ENCODE peak calls at places on chromosome 20, in four cellular contexts. S, Z, H and R are unnamed samples.
A peak's percentile ranks its signal among the peaks of the same experiment; 100 is the strongest.

GRCh38 chr20:52365688-52366087 is 174.1 kb upstream of the ZFP64 start:
- DNase-seq in H (no peak), Z (no peak), S (no peak), R (no peak)

GRCh38 chr20:56628015-56628872 is 862 bp upstream of the TFAP2C start:
- DNase-seq in H (no peak), S (no peak), Z (peak; percentile 83), R (no peak)

GRCh38 chr20:57118107-57118769 is 148.2 kb downstream of the BMP7 start:
- DNase-seq in Z (no peak), S (no peak), H (no peak), R (no peak)

GRCh38 chr20:48455606-48456360 is 372.0 kb downstream of the PREX1 start:
- DNase-seq in H (no peak), Z (peak; percentile 15), S (no peak), R (no peak)

GRCh38 chr20:62918830-62919229 is 7.5 kb downstream of the DIDO1 start:
- DNase-seq in Z (no peak), S (no peak), H (no peak), R (no peak)

GRCh38 chr20:50478162-50479036 is 31.8 kb upstream of the PTPN1 start:
- DNase-seq in S (peak; percentile 60), Z (peak; percentile 77), H (peak; percentile 29), R (peak; percentile 77)

GRCh38 chr20:3239867-3240775 is 1.1 kb upstream of the SLC4A11 start:
- DNase-seq in S (no peak), Z (peak; percentile 40), H (no peak), R (no peak)

GRCh38 chr20:47133809-47134456 is 222.6 kb downstream of the ZMYND8 start:
- DNase-seq in Z (no peak), S (no peak), H (peak; percentile 79), R (no peak)

GRCh38 chr20:62357681-62358080 is 9.4 kb downstream of the LAMA5 start:
- DNase-seq in Z (no peak), S (no peak), H (no peak), R (no peak)

GRCh38 chr20:36319356-36320260 is 13.5 kb downstream of the DLGAP4 start:
- DNase-seq in Z (no peak), H (no peak), S (no peak), R (no peak)

GRCh38 chr20:44962483-44962882 is 2.3 kb upstream of the TOMM34 start:
- DNase-seq in Z (no peak), H (no peak), S (no peak), R (no peak)

GRCh38 chr20:10557685-10558084 is 116.1 kb downstream of the JAG1 start:
- DNase-seq in S (no peak), Z (no peak), H (no peak), R (no peak)

DNA sequence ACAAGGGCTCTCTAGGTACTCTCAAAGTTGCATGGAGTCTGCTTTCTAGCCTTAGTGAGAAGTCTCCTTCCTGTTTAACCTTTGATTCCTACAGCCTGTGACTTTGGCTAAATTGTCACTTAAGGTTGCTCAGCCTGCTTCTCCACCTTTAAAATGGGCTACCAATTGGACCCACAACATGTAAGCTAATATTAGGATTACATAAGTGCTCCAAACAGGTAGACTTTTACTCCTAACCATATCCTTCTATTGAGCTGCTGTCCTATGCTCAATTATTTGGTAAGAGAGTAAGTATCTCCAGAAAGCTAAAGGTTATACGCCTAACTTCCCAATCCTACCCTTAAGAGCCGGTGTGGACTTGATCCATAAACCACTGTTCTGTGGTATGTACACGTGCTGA is 2.9 kb downstream of the PCNA start:
- DNase-seq in S (no peak), H (no peak), Z (no peak), R (no peak)
- H3K27ac ChIP-seq in S (no peak overlapping the region), H (no peak overlapping the region), Z (no peak overlapping the region), R (no peak overlapping the region)

DNA sequence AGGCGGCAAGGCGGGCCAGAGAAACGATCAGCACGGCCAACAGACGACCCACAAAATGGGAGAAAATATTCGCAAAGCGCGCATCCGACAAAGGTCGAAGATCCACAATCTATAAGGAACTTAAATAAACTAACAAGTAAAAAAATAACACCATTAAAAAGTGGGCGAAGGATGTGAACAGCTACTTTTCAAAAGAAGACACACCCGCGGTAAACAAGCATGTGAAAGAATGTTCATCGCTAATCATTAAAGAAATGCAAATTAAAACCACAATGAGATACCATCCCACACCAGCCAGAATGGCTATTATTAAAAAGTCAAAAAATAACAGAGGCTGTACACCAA is 117.8 kb upstream of the SIRPA start:
- DNase-seq in H (no peak), Z (no peak), S (no peak), R (no peak)
- H3K4me3 ChIP-seq in H (no peak overlapping the region), Z (no peak overlapping the region), S (peak overlapping the region; percentile 60), R (peak overlapping the region; percentile 70)

GRCh38 chr20:39013662-39014109 is 51.5 kb downstream of the DHX35 start:
- DNase-seq in S (no peak), H (no peak), Z (no peak), R (no peak)
- H3K36me3 ChIP-seq in S (peaks cover 65% of the 10 kb centered on the region), H (peaks cover 19% of the 10 kb centered on the region), Z (peaks cover 10% of the 10 kb centered on the region), R (peaks cover 87% of the 10 kb centered on the region)

GRCh38 chr20:4684837-4685413 is 36.8 kb upstream of the PRND start:
- DNase-seq in Z (no peak), H (peak; percentile 84), S (no peak), R (no peak)
- H3K27ac ChIP-seq in Z (no peak overlapping the region), H (no peak overlapping the region), S (no peak overlapping the region), R (peak overlapping the region; percentile 99)

DNA sequence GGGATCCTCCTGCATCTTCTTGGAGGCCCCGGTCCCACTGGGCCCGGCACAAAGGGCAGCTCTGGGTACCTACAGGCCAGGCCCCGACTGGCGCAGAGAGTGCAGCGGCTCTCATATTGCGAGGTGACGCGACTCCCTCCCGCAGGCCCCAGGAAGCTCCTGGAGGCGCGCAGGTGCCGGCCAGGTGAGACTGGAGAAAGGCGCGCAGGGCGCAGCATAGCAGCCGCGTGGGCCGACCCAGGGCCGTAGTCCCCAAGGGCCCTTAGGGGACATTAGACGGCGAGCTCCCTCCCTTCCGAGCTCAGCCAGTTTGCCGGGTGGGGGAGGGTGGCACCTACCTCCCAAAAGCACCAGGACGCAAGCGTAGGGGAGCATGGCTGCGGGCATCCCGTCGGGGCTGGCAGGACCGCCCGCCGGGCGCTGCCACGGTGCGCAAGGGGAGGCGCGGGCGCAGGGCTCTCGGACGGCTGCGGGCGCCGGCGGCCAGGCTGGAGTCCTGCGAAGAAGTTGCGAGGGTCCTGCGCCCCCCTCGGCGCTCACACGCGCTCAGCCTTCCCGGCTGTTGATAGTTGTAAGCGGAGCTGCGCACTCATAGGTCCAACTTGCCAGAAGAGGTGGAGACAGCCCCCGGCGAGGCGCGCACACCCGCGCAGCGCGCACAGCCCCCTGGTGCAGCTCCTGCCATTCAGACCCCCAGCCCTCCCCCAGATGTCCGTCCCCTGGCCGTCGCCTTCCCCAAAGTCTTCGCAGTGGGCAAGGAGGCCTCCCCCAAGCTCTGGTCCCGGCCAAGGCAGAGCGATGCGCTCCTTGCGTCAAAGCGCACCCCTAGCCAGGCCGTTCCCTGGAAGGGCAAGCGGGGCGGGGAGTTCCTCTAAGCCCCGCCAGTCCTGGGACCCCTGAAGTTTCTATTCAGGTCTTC is 619 bp downstream of the APCDD1L start:
- DNase-seq in S (no peak), H (peak; percentile 19), Z (peak; percentile 66), R (no peak)
- H3K4me3 ChIP-seq in S (peak overlapping the region; percentile 48), H (peak overlapping the region; percentile 58), Z (peak overlapping the region; percentile 51), R (peak overlapping the region; percentile 11)

GRCh38 chr20:58609026-58609425 is 42.1 kb upstream of the STX16 start:
- DNase-seq in H (no peak), S (no peak), Z (no peak), R (no peak)
- H3K36me3 ChIP-seq in H (no peaks in the 10 kb centered on the region), S (no peaks in the 10 kb centered on the region), Z (no peaks in the 10 kb centered on the region), R (no peaks in the 10 kb centered on the region)

GRCh38 chr20:32470940-32471339 is 112.8 kb downstream of the ASXL1 start:
- DNase-seq in H (no peak), S (no peak), Z (no peak), R (no peak)

GRCh38 chr20:32468860-32469259 is 110.7 kb downstream of the ASXL1 start:
- DNase-seq in S (no peak), Z (no peak), H (no peak), R (no peak)

GRCh38 chr20:32472581-32473207 is 112.4 kb downstream of the NOL4L start:
- DNase-seq in Z (no peak), H (no peak), S (no peak), R (no peak)

GRCh38 chr20:32468313-32468640 is 110.1 kb downstream of the ASXL1 start:
- DNase-seq in Z (no peak), H (no peak), S (no peak), R (no peak)

DNA sequence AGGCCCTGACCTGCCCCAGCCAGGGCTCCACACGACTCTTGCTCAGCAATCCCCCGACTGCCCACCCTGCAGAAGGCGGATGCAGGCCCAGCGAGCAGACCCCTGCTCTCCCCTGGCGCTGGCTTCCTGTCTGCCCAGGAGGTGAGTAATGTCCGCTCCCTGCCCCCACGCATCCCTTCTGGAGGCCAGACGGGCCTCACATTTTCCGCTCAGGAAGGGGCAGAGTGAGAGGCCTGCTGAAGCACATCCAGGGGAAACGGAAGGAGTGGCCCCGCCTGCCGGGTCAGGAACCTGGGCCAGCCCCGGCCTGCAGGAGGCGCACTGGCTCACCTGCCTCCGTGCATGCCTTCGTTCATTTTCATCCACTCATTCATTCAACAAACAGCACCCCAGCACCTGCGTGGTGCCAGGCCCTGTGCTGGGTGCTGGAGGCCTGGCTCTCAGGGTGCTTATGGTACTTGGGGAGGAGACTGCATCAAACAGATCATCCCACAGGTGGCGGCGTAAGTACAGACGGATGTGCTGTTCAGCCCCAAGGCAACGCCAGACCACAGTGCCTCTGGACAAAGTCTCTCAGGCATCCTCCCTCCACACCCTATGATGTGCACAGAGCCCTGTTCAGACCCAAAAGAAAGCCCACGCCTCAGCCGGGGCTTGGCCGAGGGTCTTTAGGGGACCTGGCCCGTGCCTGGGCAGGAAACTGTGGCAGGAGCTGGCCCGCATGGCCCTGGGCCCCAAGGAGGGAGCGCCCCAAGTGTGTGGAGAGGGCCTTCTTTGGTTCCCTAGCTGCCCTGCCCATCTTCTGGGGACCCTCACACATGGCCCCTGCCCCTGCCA is 112.1 kb downstream of the ASXL1 start:
- DNase-seq in H (peak; percentile 70), Z (peak; percentile 64), S (peak; percentile 48), R (peak; percentile 72)
- H3K27ac ChIP-seq in H (peak overlapping the region; percentile 27), Z (no peak overlapping the region), S (no peak overlapping the region), R (peak overlapping the region; percentile 55)